ENCODE peak calls at places on chromosome 11, in ten cellular contexts. G is OCI-LY7; V is coronary artery; Z is psoas muscle; R is upper lobe of right lung; O is right lobe of liver; H is hepatocyte; S is fibroblast of lung; L is CD4-positive, alpha-beta memory T cell; M is H9. K is an unnamed sample.

GRCh38 chr11:94762208-94762607 is 5.9 kb upstream of the AMOTL1 start:
- DNase-seq in O (no peak), H (no peak), R (no peak), S (no peak), Z (no peak), G (peak), L (no peak), M (no peak), V (no peak), K (no peak)

GRCh38 chr11:40328890-40329617 is 1130.4 kb downstream of the LRRC4C start:
- DNase-seq in Z (no peak), O (peak), S (peak), L (no peak), G (no peak), R (no peak), H (peak), M (no peak), V (no peak), K (no peak)

GRCh38 chr11:117121176-117121575 is 22.9 kb upstream of the PAFAH1B2 start:
- DNase-seq in O (no peak), V (no peak), H (no peak), L (no peak), Z (no peak), M (no peak), S (peak), R (no peak), G (no peak), K (no peak)

GRCh38 chr11:61607426-61607825 is 26.6 kb upstream of the SYT7 start:
- DNase-seq in S (no peak), M (no peak), O (no peak), G (no peak), R (no peak), L (no peak), Z (no peak), V (no peak), H (no peak), K (no peak)

GRCh38 chr11:31806186-31806943 is 4.8 kb downstream of the PAX6 start:
- DNase-seq in L (no peak), M (peak), V (no peak), Z (no peak), S (no peak), H (no peak), O (no peak), G (no peak), R (no peak), K (no peak)

GRCh38 chr11:23226331-23226909 is 366.1 kb upstream of the CCDC179 start:
- DNase-seq in S (peak), L (no peak), M (no peak), O (no peak), G (no peak), H (no peak), R (no peak), V (no peak), Z (no peak), K (no peak)

GRCh38 chr11:33262016-33262638 is 4.9 kb downstream of the HIPK3 start:
- DNase-seq in Z (no peak), H (no peak), M (no peak), L (no peak), O (no peak), V (no peak), S (peak), G (no peak), R (no peak), K (no peak)

GRCh38 chr11:125720781-125721180 is 25.3 kb upstream of the PATE1 start:
- DNase-seq in H (no peak), M (no peak), V (no peak), O (no peak), Z (no peak), G (no peak), S (no peak), R (no peak), L (no peak), K (no peak)

GRCh38 chr11:65817815-65818680 is 15.7 kb upstream of the SNX32 start:
- DNase-seq in G (peak), R (peak), O (peak), V (peak), L (peak), S (peak), M (peak), H (peak), Z (peak), K (peak)

GRCh38 chr11:45145421-45146071 is 893 bp upstream of the PRDM11 start:
- DNase-seq in Z (no peak), M (peak), L (no peak), O (peak), R (peak), H (peak), G (no peak), V (peak), S (peak), K (peak)

GRCh38 chr11:69294621-69295078 is 695 bp downstream of the MYEOV start:
- DNase-seq in V (no peak), L (no peak), M (no peak), S (no peak), O (no peak), H (no peak), Z (no peak), G (no peak), R (no peak), K (no peak)

GRCh38 chr11:46511352-46511751 is 82.5 kb downstream of the AMBRA1 start:
- DNase-seq in S (no peak), R (no peak), V (no peak), O (no peak), Z (no peak), H (no peak), G (no peak), L (no peak), M (no peak), K (no peak)

GRCh38 chr11:3135491-3136440 is 29.3 kb downstream of the OSBPL5 start:
- DNase-seq in G (no peak), O (peak), Z (peak), M (peak), V (no peak), S (no peak), L (no peak), H (no peak), R (peak), K (peak)

GRCh38 chr11:112292785-112293407 is 32.2 kb upstream of the PLET1 start:
- DNase-seq in Z (peak), L (no peak), R (no peak), G (no peak), V (no peak), M (no peak), H (no peak), S (peak), O (no peak), K (peak)

GRCh38 chr11:82701847-82702520 is 31.7 kb downstream of the FAM181B start:
- DNase-seq in G (peak), M (peak), Z (no peak), L (no peak), H (peak), R (no peak), O (no peak), V (no peak), S (peak), K (no peak)

GRCh38 chr11:61956191-61957027 is 6.3 kb downstream of the BEST1 start:
- DNase-seq in H (no peak), M (no peak), V (no peak), S (no peak), O (no peak), Z (no peak), L (no peak), G (no peak), R (peak), K (no peak)

GRCh38 chr11:64409707-64410395 is 50.9 kb downstream of the RPS6KA4 start:
- DNase-seq in L (no peak), S (peak), V (no peak), O (no peak), G (no peak), R (no peak), H (peak), M (no peak), Z (no peak), K (no peak)

GRCh38 chr11:77374611-77375031 is 73.1 kb upstream of the GDPD4 start:
- DNase-seq in Z (no peak), O (no peak), H (no peak), V (no peak), L (no peak), M (no peak), G (no peak), S (no peak), R (no peak), K (no peak)

GRCh38 chr11:61281581-61282250 is 13.4 kb downstream of the VWCE start:
- DNase-seq in L (no peak), M (peak), O (peak), H (peak), R (peak), G (peak), V (no peak), S (peak), Z (peak), K (no peak)

GRCh38 chr11:25052844-25053243 is 556.0 kb downstream of the LUZP2 start:
- DNase-seq in M (no peak), O (no peak), R (no peak), S (no peak), Z (no peak), L (no peak), V (no peak), G (no peak), H (no peak), K (no peak)

GRCh38 chr11:13276852-13277718 is 505 bp upstream of the BMAL1 start:
- DNase-seq in M (peak), S (peak), V (peak), O (peak), G (no peak), H (peak), Z (peak), L (peak), R (peak), K (peak)
- H3K27ac ChIP-seq in M (no peak), S (peak), V (peak), O (peak), G (no peak), H (peak), Z (peak), L (peak), R (peak), K (peak)

GRCh38 chr11:128239224-128239790 is 348.1 kb downstream of the ETS1 start:
- DNase-seq in O (no peak), H (no peak), S (no peak), Z (no peak), M (no peak), G (no peak), V (no peak), R (no peak), L (no peak), K (no peak)
- H3K27ac ChIP-seq in O (no peak), H (no peak), S (no peak), Z (no peak), M (no peak), G (no peak), V (no peak), R (no peak), L (no peak), K (no peak)

DNA sequence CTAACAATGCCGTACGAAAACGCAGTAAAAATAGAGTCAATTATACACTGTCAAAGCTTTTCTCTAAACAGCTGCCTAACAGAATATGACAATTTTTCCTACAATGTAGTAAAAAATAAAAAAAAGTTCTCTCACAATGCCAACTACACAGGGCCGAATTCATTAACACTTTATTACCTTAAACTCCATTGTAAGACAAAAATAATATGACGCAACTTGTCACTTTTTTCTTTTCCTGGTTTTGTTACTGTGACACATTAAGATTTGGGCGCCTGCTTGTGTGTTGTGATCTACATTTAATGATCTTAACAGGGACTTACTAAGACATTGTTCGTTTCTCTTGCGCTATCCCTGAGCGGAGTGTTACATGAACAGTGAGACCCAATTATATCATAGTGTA is 204.1 kb downstream of the INSC start:
- DNase-seq in V (no peak), O (no peak), Z (no peak), H (no peak), G (no peak), M (no peak), L (no peak), S (no peak), R (no peak), K (no peak)
- H3K27ac ChIP-seq in V (no peak), O (no peak), Z (no peak), H (no peak), G (no peak), M (no peak), L (no peak), S (no peak), R (no peak), K (no peak)

GRCh38 chr11:67465190-67465522 is 3.9 kb downstream of the TMEM134 start:
- DNase-seq in V (no peak), S (no peak), M (no peak), H (peak), Z (no peak), L (no peak), O (no peak), R (no peak), G (no peak), K (no peak)

GRCh38 chr11:67466962-67467771 is 1.9 kb downstream of the TMEM134 start:
- DNase-seq in V (no peak), Z (no peak), M (no peak), H (no peak), S (no peak), O (no peak), R (peak), G (peak), L (no peak), K (no peak)

GRCh38 chr11:67464411-67465189 is 4.5 kb downstream of the TMEM134 start:
- DNase-seq in R (peak), L (peak), M (peak), S (peak), Z (peak), H (peak), V (peak), O (peak), G (peak), K (peak)

GRCh38 chr11:67468056-67468455 is 995 bp downstream of the TMEM134 start:
- DNase-seq in S (no peak), L (no peak), V (no peak), R (peak), Z (no peak), M (no peak), O (peak), G (peak), H (peak), K (no peak)

GRCh38 chr11:67466367-67466766 is 2.7 kb downstream of the TMEM134 start:
- DNase-seq in G (no peak), R (no peak), M (no peak), O (peak), V (no peak), H (no peak), S (no peak), Z (no peak), L (no peak), K (no peak)
- H3K27ac ChIP-seq in G (peak), R (no peak), M (no peak), O (no peak), V (no peak), H (no peak), S (no peak), Z (no peak), L (no peak), K (peak)

GRCh38 chr11:44016546-44017442 is 31.0 kb upstream of the ACCSL start:
- DNase-seq in M (peak), G (no peak), L (no peak), R (no peak), S (no peak), Z (no peak), V (peak), H (peak), O (no peak), K (peak)
- H3K27ac ChIP-seq in M (no peak), G (no peak), L (no peak), R (peak), S (no peak), Z (no peak), V (peak), H (no peak), O (no peak), K (peak)